ENCODE peak calls at places on chromosomes 2 and 18, in four cellular contexts. One of them, this sample, is unnamed.

GRCh38 chr2:200618051-200618419 is 32.2 kb downstream of the AOX1 start:
- DNase-seq in HTR-8/SVneo: no peak
- DNase-seq in kidney glomerular epithelial cell: no peak
- DNase-seq in lung microvascular endothelial cell: no peak
- DNase-seq in this sample: no peak

GRCh38 chr18:47260924-47261701 is 9.7 kb upstream of the SKOR2 start:
- DNase-seq in HTR-8/SVneo: no peak
- DNase-seq in kidney glomerular epithelial cell: no peak
- DNase-seq in lung microvascular endothelial cell: no peak
- DNase-seq in this sample: no peak

GRCh38 chr2:114001152-114001551 is 111.3 kb downstream of the ACTR3 start:
- DNase-seq in HTR-8/SVneo: no peak
- DNase-seq in kidney glomerular epithelial cell: no peak
- DNase-seq in lung microvascular endothelial cell: no peak
- DNase-seq in this sample: no peak

GRCh38 chr2:109607766-109608165 is 6.0 kb downstream of the SEPTIN10 start:
- DNase-seq in HTR-8/SVneo: no peak
- DNase-seq in kidney glomerular epithelial cell: no peak
- DNase-seq in lung microvascular endothelial cell: no peak
- DNase-seq in this sample: no peak

GRCh38 chr2:232473467-232473890 is 14.2 kb downstream of the ECEL1 start:
- DNase-seq in HTR-8/SVneo: no peak
- DNase-seq in kidney glomerular epithelial cell: no peak
- DNase-seq in lung microvascular endothelial cell: peak
- DNase-seq in this sample: no peak

GRCh38 chr2:64865073-64865830 is 123.9 kb upstream of the SLC1A4 start:
- DNase-seq in HTR-8/SVneo: peak
- DNase-seq in kidney glomerular epithelial cell: peak
- DNase-seq in lung microvascular endothelial cell: peak
- DNase-seq in this sample: no peak

GRCh38 chr2:1550658-1551316 is 137.5 kb downstream of the TPO start:
- DNase-seq in HTR-8/SVneo: peak
- DNase-seq in kidney glomerular epithelial cell: no peak
- DNase-seq in lung microvascular endothelial cell: peak
- DNase-seq in this sample: no peak

GRCh38 chr2:117536139-117536538 is 278.4 kb upstream of the DDX18 start:
- DNase-seq in HTR-8/SVneo: no peak
- DNase-seq in kidney glomerular epithelial cell: no peak
- DNase-seq in lung microvascular endothelial cell: no peak
- DNase-seq in this sample: no peak

GRCh38 chr2:183248866-183249567 is 124.8 kb downstream of the NUP35 start:
- DNase-seq in HTR-8/SVneo: peak
- DNase-seq in kidney glomerular epithelial cell: peak
- DNase-seq in lung microvascular endothelial cell: peak
- DNase-seq in this sample: no peak

GRCh38 chr18:52409732-52410131 is 69.7 kb downstream of the DCC start:
- DNase-seq in HTR-8/SVneo: no peak
- DNase-seq in kidney glomerular epithelial cell: peak
- DNase-seq in lung microvascular endothelial cell: no peak
- DNase-seq in this sample: peak

GRCh38 chr2:114089636-114090325 is 199.9 kb downstream of the ACTR3 start:
- DNase-seq in HTR-8/SVneo: no peak
- DNase-seq in kidney glomerular epithelial cell: no peak
- DNase-seq in lung microvascular endothelial cell: no peak
- DNase-seq in this sample: no peak

GRCh38 chr18:60018801-60019462 is 119.1 kb downstream of the PMAIP1 start:
- DNase-seq in HTR-8/SVneo: no peak
- DNase-seq in kidney glomerular epithelial cell: no peak
- DNase-seq in lung microvascular endothelial cell: no peak
- DNase-seq in this sample: no peak

GRCh38 chr18:79942211-79942610 is 9.2 kb downstream of the SLC66A2 start:
- DNase-seq in HTR-8/SVneo: no peak
- DNase-seq in kidney glomerular epithelial cell: no peak
- DNase-seq in lung microvascular endothelial cell: no peak
- DNase-seq in this sample: no peak

GRCh38 chr2:178317807-178318206 is 123.5 kb downstream of the OSBPL6 start:
- DNase-seq in HTR-8/SVneo: no peak
- DNase-seq in kidney glomerular epithelial cell: no peak
- DNase-seq in lung microvascular endothelial cell: no peak
- DNase-seq in this sample: no peak

GRCh38 chr2:138829326-138829725 is 49.1 kb upstream of the NXPH2 start:
- DNase-seq in HTR-8/SVneo: peak
- DNase-seq in kidney glomerular epithelial cell: no peak
- DNase-seq in lung microvascular endothelial cell: peak
- DNase-seq in this sample: no peak

GRCh38 chr2:241070811-241071676 is 31.0 kb downstream of the MTERF4 start:
- DNase-seq in HTR-8/SVneo: no peak
- DNase-seq in kidney glomerular epithelial cell: no peak
- DNase-seq in lung microvascular endothelial cell: no peak
- DNase-seq in this sample: no peak

GRCh38 chr2:156191547-156191946 is 141.0 kb downstream of the NR4A2 start:
- DNase-seq in HTR-8/SVneo: no peak
- DNase-seq in kidney glomerular epithelial cell: no peak
- DNase-seq in lung microvascular endothelial cell: no peak
- DNase-seq in this sample: no peak

GRCh38 chr2:205734436-205734835 is 52.1 kb downstream of the NRP2 start:
- DNase-seq in HTR-8/SVneo: peak
- DNase-seq in kidney glomerular epithelial cell: peak
- DNase-seq in lung microvascular endothelial cell: peak
- DNase-seq in this sample: peak

GRCh38 chr2:15679386-15679924 is 87.8 kb downstream of the DDX1 start:
- DNase-seq in HTR-8/SVneo: no peak
- DNase-seq in kidney glomerular epithelial cell: no peak
- DNase-seq in lung microvascular endothelial cell: no peak
- DNase-seq in this sample: no peak

GRCh38 chr2:160169401-160169918 is 30.6 kb downstream of the ITGB6 start:
- DNase-seq in HTR-8/SVneo: no peak
- DNase-seq in kidney glomerular epithelial cell: no peak
- DNase-seq in lung microvascular endothelial cell: no peak
- DNase-seq in this sample: no peak

GRCh38 chr2:85680707-85681353 is 12.8 kb upstream of the SFTPB start:
- DNase-seq in HTR-8/SVneo: no peak
- DNase-seq in kidney glomerular epithelial cell: peak
- DNase-seq in lung microvascular endothelial cell: no peak
- DNase-seq in this sample: no peak

GRCh38 chr2:240604291-240604938 is 17.9 kb downstream of the CAPN10 start:
- DNase-seq in HTR-8/SVneo: peak
- DNase-seq in kidney glomerular epithelial cell: peak
- DNase-seq in lung microvascular endothelial cell: peak
- DNase-seq in this sample: peak

GRCh38 chr2:77937366-77937765 is 415.2 kb upstream of the LRRTM4 start:
- DNase-seq in HTR-8/SVneo: no peak
- DNase-seq in kidney glomerular epithelial cell: no peak
- DNase-seq in lung microvascular endothelial cell: no peak
- DNase-seq in this sample: no peak

GRCh38 chr2:103264058-103264457 is 502.2 kb downstream of the TMEM182 start:
- DNase-seq in HTR-8/SVneo: no peak
- DNase-seq in kidney glomerular epithelial cell: no peak
- DNase-seq in lung microvascular endothelial cell: no peak
- DNase-seq in this sample: no peak

GRCh38 chr2:56713161-56713676 is 529.4 kb downstream of the CCDC85A start:
- DNase-seq in HTR-8/SVneo: no peak
- DNase-seq in kidney glomerular epithelial cell: no peak
- DNase-seq in lung microvascular endothelial cell: no peak
- DNase-seq in this sample: no peak

GRCh38 chr2:109374548-109375130 is 239.1 kb downstream of the SEPTIN10 start:
- DNase-seq in HTR-8/SVneo: no peak
- DNase-seq in kidney glomerular epithelial cell: no peak
- DNase-seq in lung microvascular endothelial cell: no peak
- DNase-seq in this sample: no peak

GRCh38 chr2:128543646-128544045 is 225.0 kb upstream of the HS6ST1 start:
- DNase-seq in HTR-8/SVneo: no peak
- DNase-seq in kidney glomerular epithelial cell: no peak
- DNase-seq in lung microvascular endothelial cell: no peak
- DNase-seq in this sample: no peak

GRCh38 chr18:55280515-55280914 is 307.5 kb downstream of the TCF4 start:
- DNase-seq in HTR-8/SVneo: no peak
- DNase-seq in kidney glomerular epithelial cell: no peak
- DNase-seq in lung microvascular endothelial cell: peak
- DNase-seq in this sample: no peak

GRCh38 chr2:72330673-72331072 is 183.0 kb upstream of the CYP26B1 start:
- DNase-seq in HTR-8/SVneo: no peak
- DNase-seq in kidney glomerular epithelial cell: no peak
- DNase-seq in lung microvascular endothelial cell: no peak
- DNase-seq in this sample: no peak

GRCh38 chr2:72127401-72128058 is 20.1 kb downstream of the CYP26B1 start:
- DNase-seq in HTR-8/SVneo: no peak
- DNase-seq in kidney glomerular epithelial cell: no peak
- DNase-seq in lung microvascular endothelial cell: no peak
- DNase-seq in this sample: no peak

GRCh38 chr2:33765122-33765521 is 166.0 kb upstream of the FAM98A start:
- DNase-seq in HTR-8/SVneo: no peak
- DNase-seq in kidney glomerular epithelial cell: no peak
- DNase-seq in lung microvascular endothelial cell: peak
- DNase-seq in this sample: no peak

GRCh38 chr18:77066101-77066500 is 66.5 kb downstream of the MBP start:
- DNase-seq in HTR-8/SVneo: no peak
- DNase-seq in kidney glomerular epithelial cell: no peak
- DNase-seq in lung microvascular endothelial cell: no peak
- DNase-seq in this sample: no peak

This sample was measured in kidney epithelial cell.